ENCODE peak calls at places on chromosome 17, in nine cellular contexts. V is lower leg skin, A is HCT116, N is HFFc6, D is AG04450, T is spleen, U is mesothelial cell of epicardium, I is HL-60, X is Peyer's patch. J is an unnamed sample.

GRCh38 chr17:68378202-68379149 is 78.8 kb downstream of the WIPI1 start:
- DNase-seq in V (peak), A (peak), N (peak), D (peak), T (peak), U (peak), I (peak), X (peak), J (no peak)

GRCh38 chr17:17684901-17685774 is 3.9 kb downstream of the RAI1 start:
- DNase-seq in V (no peak), A (no peak), N (no peak), D (no peak), T (no peak), U (no peak), I (no peak), X (no peak), J (no peak)

GRCh38 chr17:54979657-54980056 is 11.1 kb downstream of the STXBP4 start:
- DNase-seq in V (no peak), A (no peak), N (no peak), D (no peak), T (no peak), U (no peak), I (no peak), X (no peak), J (no peak)

GRCh38 chr17:58332720-58333395 is 4.3 kb upstream of the TSPOAP1 start:
- DNase-seq in V (no peak), A (no peak), N (no peak), D (no peak), T (peak), U (no peak), I (peak), X (peak), J (peak)

GRCh38 chr17:70169707-70170597 is 620 bp downstream of the KCNJ2 start:
- DNase-seq in V (no peak), A (no peak), N (no peak), D (no peak), T (no peak), U (peak), I (peak), X (no peak), J (no peak)

GRCh38 chr17:45004388-45004787 is 36.3 kb upstream of the C1QL1 start:
- DNase-seq in V (no peak), A (no peak), N (no peak), D (no peak), T (no peak), U (no peak), I (no peak), X (no peak), J (no peak)

GRCh38 chr17:79842656-79843474 is 3.6 kb upstream of the CBX4 start:
- DNase-seq in V (no peak), A (no peak), N (no peak), D (no peak), T (no peak), U (no peak), I (no peak), X (no peak), J (peak)

GRCh38 chr17:43591750-43592562 is 45.8 kb upstream of the ETV4 start:
- DNase-seq in V (peak), A (no peak), N (peak), D (peak), T (no peak), U (peak), I (no peak), X (peak), J (no peak)

GRCh38 chr17:16328997-16329396 is 24.3 kb downstream of the CENPV start:
- DNase-seq in V (no peak), A (no peak), N (no peak), D (no peak), T (no peak), U (no peak), I (no peak), X (no peak), J (no peak)

GRCh38 chr17:79919164-79919585 is 79.9 kb upstream of the CBX4 start:
- DNase-seq in V (peak), A (no peak), N (no peak), D (no peak), T (peak), U (no peak), I (no peak), X (no peak), J (no peak)

GRCh38 chr17:69018687-69019086 is 42.0 kb downstream of the ABCA9 start:
- DNase-seq in V (no peak), A (no peak), N (no peak), D (no peak), T (no peak), U (no peak), I (no peak), X (no peak), J (no peak)

GRCh38 chr17:37488009-37488604 is 1.6 kb upstream of the DUSP14 start:
- DNase-seq in V (no peak), A (peak), N (peak), D (peak), T (no peak), U (no peak), I (peak), X (no peak), J (no peak)

GRCh38 chr17:50956750-50957523 is 90.8 kb upstream of the TOB1 start:
- DNase-seq in V (peak), A (peak), N (peak), D (peak), T (peak), U (peak), I (peak), X (peak), J (peak)

GRCh38 chr17:63476857-63477470 is at the start of gene ACE:
- DNase-seq in V (no peak), A (no peak), N (no peak), D (no peak), T (no peak), U (peak), I (no peak), X (no peak), J (peak)

GRCh38 chr17:15210247-15210646 is 54.9 kb downstream of the PMP22 start:
- DNase-seq in V (no peak), A (no peak), N (no peak), D (no peak), T (no peak), U (no peak), I (no peak), X (no peak), J (no peak)

GRCh38 chr17:45430738-45431530 is 1.7 kb downstream of the ARHGAP27 start:
- DNase-seq in V (no peak), A (no peak), N (no peak), D (no peak), T (peak), U (peak), I (no peak), X (peak), J (no peak)

GRCh38 chr17:17140590-17140980 is 65.5 kb downstream of the PLD6 start:
- DNase-seq in V (no peak), A (no peak), N (peak), D (peak), T (no peak), U (no peak), I (no peak), X (no peak), J (no peak)

GRCh38 chr17:73474370-73474988 is 162.7 kb upstream of the CDC42EP4 start:
- DNase-seq in V (peak), A (peak), N (no peak), D (no peak), T (no peak), U (peak), I (no peak), X (no peak), J (no peak)

GRCh38 chr17:6160188-6160555 is 90.0 kb downstream of the WSCD1 start:
- DNase-seq in V (peak), A (no peak), N (no peak), D (no peak), T (no peak), U (no peak), I (no peak), X (no peak), J (no peak)

GRCh38 chr17:75260679-75261335 is 599 bp downstream of the GGA3 start:
- DNase-seq in V (no peak), A (no peak), N (no peak), D (no peak), T (no peak), U (no peak), I (no peak), X (no peak), J (no peak)

GRCh38 chr17:64084086-64084939 is 45.6 kb downstream of the ERN1 start:
- DNase-seq in V (no peak), A (no peak), N (peak), D (no peak), T (no peak), U (no peak), I (no peak), X (no peak), J (no peak)

GRCh38 chr17:78692460-78693010 is 89.5 kb downstream of the CYTH1 start:
- DNase-seq in V (no peak), A (no peak), N (no peak), D (no peak), T (no peak), U (no peak), I (no peak), X (no peak), J (no peak)

GRCh38 chr17:49680314-49680713 is 2.4 kb upstream of the SPOP start:
- DNase-seq in V (peak), A (no peak), N (no peak), D (no peak), T (peak), U (no peak), I (no peak), X (no peak), J (no peak)

GRCh38 chr17:17886747-17887146 is 50.0 kb upstream of the SREBF1 start:
- DNase-seq in V (no peak), A (no peak), N (no peak), D (no peak), T (no peak), U (no peak), I (no peak), X (no peak), J (no peak)

GRCh38 chr17:38783227-38783626 is 16.1 kb downstream of the PIP4K2B start:
- DNase-seq in V (no peak), A (no peak), N (no peak), D (no peak), T (no peak), U (no peak), I (no peak), X (no peak), J (no peak)

DNA sequence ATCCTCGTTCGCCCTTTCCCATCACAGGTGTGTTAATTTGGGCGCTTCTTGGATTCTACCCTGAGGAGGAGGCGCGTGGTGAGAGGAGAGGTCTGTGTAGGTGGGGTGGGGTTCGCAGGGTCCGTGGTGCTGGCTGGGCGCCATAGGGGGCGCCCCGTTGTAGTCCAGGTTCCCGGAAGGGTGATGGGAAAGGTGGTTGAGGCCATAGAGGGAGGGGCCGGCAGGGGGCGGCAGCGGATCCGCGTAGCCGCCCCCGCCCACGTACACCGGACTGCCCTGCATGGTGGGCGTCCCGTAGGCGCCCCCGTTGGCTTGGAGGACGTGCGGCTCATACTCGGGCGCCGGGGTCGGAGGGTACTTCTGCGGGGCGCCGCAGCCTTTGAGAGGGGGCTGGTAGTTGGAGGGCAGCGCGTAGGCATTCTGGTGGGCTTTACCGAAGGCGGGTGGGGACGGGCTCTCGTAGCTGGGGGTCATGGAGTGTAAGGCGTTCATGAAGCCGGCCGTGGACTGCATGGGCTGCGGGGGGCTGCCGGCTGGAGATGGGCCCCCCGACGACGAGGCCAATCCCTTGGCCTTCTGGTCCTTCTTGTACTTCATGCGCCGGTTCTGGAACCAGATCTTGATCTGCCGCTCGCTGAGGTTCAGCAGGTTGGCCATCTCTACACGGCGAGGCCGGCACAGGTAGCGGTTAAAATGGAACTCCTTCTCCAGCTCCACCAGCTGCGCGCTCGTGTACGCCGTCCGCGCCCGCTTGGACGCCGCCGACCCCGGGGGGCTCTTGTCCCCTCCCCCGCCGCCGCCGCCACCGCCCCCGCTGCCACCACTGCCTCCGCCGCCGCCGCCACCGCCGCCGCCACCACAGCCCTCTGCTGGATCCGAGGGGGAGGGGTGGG is 5.7 kb upstream of the HOXB2 start:
- DNase-seq in V (no peak), A (no peak), N (no peak), D (no peak), T (no peak), U (no peak), I (no peak), X (no peak), J (no peak)
- TF ChIP-seq CTCF in V (no peak), A (no peak), N (peak), D (peak), T (no peak), U (peak), I (no peak), X (no peak), J (no peak)

GRCh38 chr17:19645608-19646250 is 2.8 kb upstream of the ALDH3A2 start:
- DNase-seq in V (no peak), A (no peak), N (peak), D (no peak), T (no peak), U (no peak), I (no peak), X (peak), J (no peak)
- TF ChIP-seq CTCF in V (no peak), A (peak), N (peak), D (peak), T (peak), U (peak), I (peak), X (peak), J (no peak)

GRCh38 chr17:21213005-21213404 is 956 bp downstream of the TMEM11 start:
- DNase-seq in V (no peak), A (no peak), N (no peak), D (no peak), T (no peak), U (no peak), I (no peak), X (no peak), J (no peak)
- TF ChIP-seq CTCF in V (no peak), A (no peak), N (no peak), D (no peak), T (no peak), U (no peak), I (no peak), X (no peak), J (no peak)

DNA sequence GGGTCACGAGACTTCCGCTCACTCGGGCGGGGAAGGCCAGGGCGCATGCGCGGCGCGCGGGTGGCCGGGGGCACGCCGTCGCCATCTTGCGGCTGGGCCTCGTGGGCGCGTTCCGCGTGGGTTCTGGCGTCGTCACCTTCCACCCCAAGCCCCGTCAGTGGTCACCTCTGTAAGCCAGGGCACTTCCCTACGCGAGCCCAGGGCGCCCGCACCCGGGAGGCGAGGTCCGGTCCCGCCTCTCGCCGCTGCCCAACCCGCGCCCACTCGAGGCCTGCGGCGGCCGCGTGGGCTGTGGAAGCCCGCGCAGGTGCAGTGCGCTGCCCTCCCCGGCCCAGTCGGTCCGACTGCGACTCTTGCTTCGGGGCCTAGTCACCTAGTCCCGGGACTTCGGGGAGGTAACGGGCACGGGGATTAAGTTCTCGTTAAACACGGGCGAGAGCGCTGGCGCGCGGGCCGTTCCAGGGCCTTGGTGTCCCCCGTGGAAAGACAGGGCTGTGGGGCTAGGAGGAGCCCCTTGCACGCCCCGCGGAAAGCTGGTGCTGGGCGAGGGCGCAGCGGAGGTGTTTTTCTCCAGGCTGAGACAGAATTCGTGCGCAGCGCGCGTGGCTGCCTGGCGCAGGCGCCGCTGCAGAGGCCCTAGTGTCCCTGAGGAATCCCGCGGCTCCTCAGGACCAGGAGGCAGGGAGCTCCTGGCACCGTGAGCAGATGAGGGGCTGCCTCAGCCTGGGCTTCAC is 417 bp upstream of the ARHGDIA start:
- DNase-seq in V (peak), A (peak), N (peak), D (peak), T (peak), U (peak), I (peak), X (peak), J (peak)
- TF ChIP-seq CTCF in V (no peak), A (no peak), N (peak), D (peak), T (no peak), U (no peak), I (no peak), X (peak), J (no peak)

DNA sequence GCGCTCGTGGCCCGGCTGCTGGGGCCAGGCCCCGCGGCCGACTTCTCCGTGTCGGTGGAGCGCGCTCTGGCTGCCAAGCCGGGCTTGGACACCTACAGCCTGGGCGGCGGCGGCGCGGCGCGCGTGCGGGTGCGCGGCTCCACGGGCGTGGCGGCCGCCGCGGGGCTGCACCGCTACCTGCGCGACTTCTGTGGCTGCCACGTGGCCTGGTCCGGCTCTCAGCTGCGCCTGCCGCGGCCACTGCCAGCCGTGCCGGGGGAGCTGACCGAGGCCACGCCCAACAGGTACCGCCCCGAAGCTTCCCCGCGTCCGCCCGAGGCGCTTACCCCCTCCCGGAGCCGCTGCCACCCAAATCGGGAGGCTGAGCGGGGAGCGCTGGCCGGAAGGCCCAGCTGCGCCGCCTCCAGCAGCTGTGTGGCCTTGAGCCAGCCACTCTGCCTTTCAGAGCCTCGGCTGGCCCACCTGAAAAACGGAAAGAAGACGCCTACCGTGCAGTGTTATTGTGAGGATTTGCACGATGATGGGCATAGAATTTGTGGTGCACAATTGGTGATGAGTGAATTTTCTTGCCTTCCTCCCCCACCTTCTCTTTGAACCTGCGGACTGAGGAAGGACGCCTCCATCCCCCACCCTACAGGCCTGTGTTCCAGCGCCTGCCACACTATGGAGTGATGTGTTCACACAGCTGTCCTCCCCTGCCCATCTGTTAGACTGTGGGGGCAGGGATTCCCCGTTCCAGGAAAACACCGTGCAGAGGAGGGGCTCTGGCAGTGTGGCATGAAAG is 523 bp downstream of the NAGLU start:
- DNase-seq in V (peak), A (no peak), N (peak), D (peak), T (peak), U (peak), I (peak), X (peak), J (peak)
- TF ChIP-seq CTCF in V (no peak), A (no peak), N (no peak), D (no peak), T (no peak), U (no peak), I (no peak), X (no peak), J (no peak)

GRCh38 chr17:71378741-71379140 is 742.1 kb upstream of the SOX9 start:
- DNase-seq in V (no peak), A (no peak), N (no peak), D (no peak), T (no peak), U (no peak), I (no peak), X (no peak), J (no peak)

GRCh38 chr17:71378036-71378435 is 742.8 kb upstream of the SOX9 start:
- DNase-seq in V (no peak), A (no peak), N (no peak), D (no peak), T (no peak), U (no peak), I (no peak), X (no peak), J (no peak)

GRCh38 chr17:71375948-71376347 is 744.9 kb upstream of the SOX9 start:
- DNase-seq in V (no peak), A (no peak), N (no peak), D (no peak), T (no peak), U (no peak), I (no peak), X (no peak), J (no peak)

GRCh38 chr17:71380535-71380934 is 740.3 kb upstream of the SOX9 start:
- DNase-seq in V (no peak), A (no peak), N (peak), D (no peak), T (no peak), U (no peak), I (no peak), X (no peak), J (no peak)

GRCh38 chr17:71379512-71379911 is 741.3 kb upstream of the SOX9 start:
- DNase-seq in V (no peak), A (no peak), N (no peak), D (no peak), T (no peak), U (no peak), I (no peak), X (no peak), J (no peak)
- TF ChIP-seq CTCF in V (no peak), A (no peak), N (no peak), D (no peak), T (no peak), U (no peak), I (no peak), X (no peak), J (no peak)

GRCh38 chr17:3954921-3955320 is 9.3 kb downstream of the ATP2A3 start:
- DNase-seq in V (no peak), A (no peak), N (no peak), D (no peak), T (no peak), U (no peak), I (no peak), X (no peak), J (no peak)
- TF ChIP-seq CTCF in V (no peak), A (no peak), N (no peak), D (no peak), T (no peak), U (no peak), I (no peak), X (no peak), J (no peak)

GRCh38 chr17:7673239-7673638 is 14.1 kb downstream of the TP53 start:
- DNase-seq in V (no peak), A (no peak), N (peak), D (no peak), T (no peak), U (no peak), I (no peak), X (no peak), J (no peak)
- TF ChIP-seq CTCF in V (no peak), A (peak), N (peak), D (peak), T (no peak), U (peak), I (no peak), X (peak), J (no peak)